ENCODE peak calls at places on chromosomes 6 and 20, in ten cellular contexts. Y is D721Med, A is HL-60, G is neural crest cell, L is OCI-LY7, U is spleen, B is GM20000, V is fibroblast of mammary gland, P is fibroblast of pulmonary artery, S is AG04450. Z is an unnamed sample.
A peak's percentile ranks its signal among the peaks of the same experiment; 100 is the strongest.

GRCh38 chr6:119602215-119603178 is 252.9 kb upstream of the MAN1A1 start:
- DNase-seq in Y (no peak), A (no peak), G (no peak), L (no peak), U (no peak), B (no peak), V (peak; percentile 87), P (peak; percentile 43), S (no peak), Z (no peak)

GRCh38 chr6:156850356-156850755 is 73.2 kb downstream of the ARID1B start:
- DNase-seq in Y (no peak), A (no peak), G (no peak), L (no peak), U (no peak), B (no peak), V (no peak), P (no peak), S (no peak), Z (no peak)

GRCh38 chr6:147157930-147158329 is 46.3 kb upstream of the STXBP5 start:
- DNase-seq in Y (no peak), A (no peak), G (no peak), L (no peak), U (no peak), B (no peak), V (no peak), P (no peak), S (no peak), Z (no peak)

GRCh38 chr6:46172176-46172575 is 1.4 kb upstream of the ENPP5 start:
- DNase-seq in Y (no peak), A (no peak), G (no peak), L (no peak), U (no peak), B (no peak), V (no peak), P (no peak), S (no peak), Z (no peak)

GRCh38 chr20:53003420-53003819 is 31.3 kb downstream of the TSHZ2 start:
- DNase-seq in Y (no peak), A (no peak), G (no peak), L (no peak), U (no peak), B (no peak), V (peak; percentile 70), P (peak; percentile 27), S (no peak), Z (no peak)

GRCh38 chr6:14732845-14733757 is 512.8 kb upstream of the JARID2 start:
- DNase-seq in Y (no peak), A (no peak), G (no peak), L (no peak), U (no peak), B (no peak), V (peak; percentile 92), P (peak; percentile 38), S (no peak), Z (no peak)

GRCh38 chr6:87426789-87427188 is 19.0 kb downstream of the CFAP206 start:
- DNase-seq in Y (no peak), A (no peak), G (no peak), L (no peak), U (no peak), B (no peak), V (no peak), P (no peak), S (no peak), Z (no peak)

GRCh38 chr6:3977875-3978711 is 100.8 kb downstream of the FAM217A start:
- DNase-seq in Y (no peak), A (peak; percentile 15), G (no peak), L (peak; percentile 54), U (no peak), B (peak; percentile 32), V (peak; percentile 94), P (peak; percentile 94), S (peak; percentile 89), Z (no peak)

GRCh38 chr20:20237093-20237959 is 130.6 kb upstream of the INSM1 start:
- DNase-seq in Y (no peak), A (no peak), G (peak; percentile 51), L (peak; percentile 41), U (no peak), B (peak; percentile 72), V (peak; percentile 27), P (peak; percentile 47), S (peak; percentile 3), Z (peak; percentile 26)

GRCh38 chr6:168284187-168284586 is 35.4 kb downstream of the DACT2 start:
- DNase-seq in Y (no peak), A (no peak), G (no peak), L (no peak), U (peak; percentile 51), B (no peak), V (no peak), P (no peak), S (no peak), Z (no peak)

GRCh38 chr6:73798592-73798991 is 102.6 kb downstream of the CD109 start:
- DNase-seq in Y (no peak), A (no peak), G (no peak), L (no peak), U (no peak), B (peak; percentile 58), V (peak; percentile 98), P (peak; percentile 92), S (peak; percentile 93), Z (no peak)

GRCh38 chr6:99241905-99242534 is 107.5 kb downstream of the FAXC start:
- DNase-seq in Y (no peak), A (no peak), G (peak; percentile 31), L (peak; percentile 7), U (no peak), B (peak; percentile 38), V (peak; percentile 33), P (peak; percentile 37), S (peak; percentile 1), Z (no peak)
- TF ChIP-seq CTCF in Y (peak; percentile 83), A (peak; percentile 32), G (peak; percentile 72), L (peak; percentile 63), U (no peak), B (peak; percentile 44), V (peak; percentile 45), P (peak; percentile 38), S (peak; percentile 46), Z (peak; percentile 65)

GRCh38 chr6:152267967-152268845 is 369.0 kb downstream of the SYNE1 start:
- DNase-seq in Y (no peak), A (no peak), G (no peak), L (peak; percentile 46), U (no peak), B (peak; percentile 14), V (peak; percentile 41), P (peak; percentile 48), S (no peak), Z (no peak)
- TF ChIP-seq CTCF in Y (peak; percentile 57), A (peak; percentile 7), G (peak; percentile 84), L (peak; percentile 89), U (no peak), B (peak; percentile 11), V (peak; percentile 60), P (peak; percentile 52), S (peak; percentile 61), Z (peak; percentile 74)

GRCh38 chr6:57316581-57317059 is 810 bp upstream of the PRIM2 start:
- DNase-seq in Y (peak; percentile 19), A (peak; percentile 61), G (peak; percentile 77), L (peak; percentile 91), U (peak; percentile 90), B (peak; percentile 87), V (peak; percentile 95), P (peak; percentile 94), S (peak; percentile 85), Z (peak; percentile 71)

GRCh38 chr6:57315851-57316250 is 1.6 kb upstream of the PRIM2 start:
- DNase-seq in Y (no peak), A (no peak), G (no peak), L (no peak), U (no peak), B (no peak), V (no peak), P (no peak), S (no peak), Z (no peak)

GRCh38 chr6:57313009-57313408 is 4.4 kb upstream of the PRIM2 start:
- DNase-seq in Y (no peak), A (no peak), G (no peak), L (no peak), U (no peak), B (no peak), V (no peak), P (no peak), S (no peak), Z (no peak)

GRCh38 chr6:57313711-57314471 is 3.5 kb upstream of the PRIM2 start:
- DNase-seq in Y (no peak), A (no peak), G (no peak), L (no peak), U (no peak), B (no peak), V (peak; percentile 99), P (peak; percentile 96), S (peak; percentile 94), Z (no peak)

DNA sequence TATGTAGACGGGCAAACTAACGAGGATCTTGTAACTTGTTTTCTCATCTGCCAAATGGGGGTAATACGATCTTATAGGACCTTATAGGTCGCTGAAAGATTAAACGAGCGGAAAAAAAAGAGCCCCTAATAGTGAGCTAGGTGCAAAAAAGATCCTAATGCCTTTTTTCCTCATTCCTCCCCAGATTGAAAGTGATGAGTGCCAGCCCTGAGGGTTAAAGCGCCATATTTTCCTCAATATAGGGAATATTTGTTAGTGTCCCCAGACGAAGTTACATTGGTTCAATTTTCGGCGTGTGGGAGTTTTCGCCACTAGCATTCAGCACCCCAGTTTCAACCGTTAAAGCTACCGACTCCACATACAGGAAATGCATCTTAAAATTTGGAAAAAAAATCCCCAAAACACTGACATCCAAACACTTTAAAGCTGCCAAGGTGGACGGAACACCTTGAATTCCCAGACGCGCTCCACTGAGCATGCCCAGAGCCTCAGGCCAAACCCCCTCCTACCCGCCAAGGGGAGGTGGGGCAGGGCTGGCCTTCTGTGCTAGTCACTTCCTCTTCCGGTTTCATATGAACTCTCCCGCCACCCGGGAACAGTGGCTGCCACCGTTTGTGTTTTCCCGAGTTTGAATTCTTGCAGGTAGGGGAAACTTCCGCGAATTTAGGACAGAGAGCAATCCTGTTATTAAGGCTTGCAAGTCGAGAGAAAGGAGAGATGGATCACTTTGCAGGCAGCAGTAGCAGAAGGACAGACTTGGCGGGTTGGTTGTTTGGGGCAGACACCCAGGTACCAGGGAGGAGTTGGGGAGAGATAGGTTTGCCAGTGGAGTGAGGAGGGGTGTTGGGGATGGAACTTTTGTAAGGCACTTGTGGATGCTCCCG is at the start of gene PRIM2:
- DNase-seq in Y (peak; percentile 32), A (peak; percentile 73), G (peak; percentile 68), L (peak; percentile 85), U (peak; percentile 93), B (peak; percentile 90), V (peak; percentile 79), P (peak; percentile 83), S (peak; percentile 41), Z (peak; percentile 69)
- TF ChIP-seq CTCF in Y (no peak), A (no peak), G (no peak), L (no peak), U (no peak), B (no peak), V (no peak), P (no peak), S (no peak), Z (no peak)

DNA sequence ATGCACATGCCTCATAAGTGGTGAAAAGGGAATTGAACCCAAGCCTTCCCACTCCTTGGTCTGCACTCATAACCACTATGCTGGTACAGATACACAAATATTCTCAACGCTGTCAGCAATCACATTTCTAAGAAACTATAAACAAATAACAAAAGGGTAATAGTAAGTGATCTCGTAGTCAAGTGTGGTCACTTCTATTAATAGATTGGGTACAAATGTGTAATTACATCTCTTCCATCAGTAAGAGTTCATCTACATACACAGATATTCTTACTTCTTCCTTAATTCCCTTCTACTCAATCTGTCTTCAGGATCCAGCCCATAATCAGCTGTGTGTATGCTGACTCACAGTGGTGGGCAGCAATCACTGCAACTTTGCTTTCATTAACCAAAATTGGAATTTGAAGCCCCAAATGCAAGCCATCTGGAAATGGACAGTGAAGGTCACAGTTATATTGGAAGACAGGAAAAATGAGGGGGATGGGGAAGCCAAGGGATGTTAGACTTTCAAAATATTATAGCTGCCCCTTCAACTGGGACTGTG is 6.7 kb downstream of the PRSS35 start:
- DNase-seq in Y (no peak), A (no peak), G (no peak), L (no peak), U (no peak), B (no peak), V (peak; percentile 61), P (peak; percentile 39), S (no peak), Z (no peak)
- TF ChIP-seq CTCF in Y (peak; percentile 9), A (no peak), G (peak; percentile 29), L (peak; percentile 41), U (no peak), B (no peak), V (peak; percentile 52), P (peak; percentile 55), S (peak; percentile 57), Z (no peak)

Z was measured in progenitor cell of endocrine pancreas.